ENCODE peak calls at places on chromosome 14, in four cellular contexts. O is H1, X is WTC11, R is A549. T is an unnamed sample.

GRCh38 chr14:80927385-80927989 is 14.1 kb downstream of the CEP128 start:
- DNase-seq in O (no peak), X (peak), R (no peak), T (peak)

GRCh38 chr14:101361044-101361443 is 200.3 kb upstream of the DIO3 start:
- DNase-seq in O (no peak), X (no peak), R (no peak), T (peak)

GRCh38 chr14:36874396-36875138 is 212.9 kb downstream of the PAX9 start:
- DNase-seq in O (no peak), X (no peak), R (no peak), T (no peak)

GRCh38 chr14:32366995-32367394 is 37.9 kb downstream of the AKAP6 start:
- DNase-seq in O (no peak), X (no peak), R (no peak), T (no peak)

GRCh38 chr14:19895282-19895681 is 20.3 kb downstream of the OR4K2 start:
- DNase-seq in O (no peak), X (no peak), R (no peak), T (no peak)

GRCh38 chr14:55556929-55557623 is 22.9 kb upstream of the KTN1 start:
- DNase-seq in O (no peak), X (no peak), R (no peak), T (no peak)

GRCh38 chr14:73661872-73662271 is 17.1 kb downstream of the DNAL1 start:
- DNase-seq in O (no peak), X (no peak), R (no peak), T (no peak)

GRCh38 chr14:76904740-76905569 is 78.7 kb downstream of the LRRC74A start:
- DNase-seq in O (no peak), X (no peak), R (peak), T (peak)

GRCh38 chr14:71247106-71247505 is 339.8 kb downstream of the PCNX1 start:
- DNase-seq in O (no peak), X (no peak), R (no peak), T (no peak)

GRCh38 chr14:101774814-101775213 is 13.3 kb downstream of the PPP2R5C start:
- DNase-seq in O (no peak), X (no peak), R (no peak), T (no peak)

DNA sequence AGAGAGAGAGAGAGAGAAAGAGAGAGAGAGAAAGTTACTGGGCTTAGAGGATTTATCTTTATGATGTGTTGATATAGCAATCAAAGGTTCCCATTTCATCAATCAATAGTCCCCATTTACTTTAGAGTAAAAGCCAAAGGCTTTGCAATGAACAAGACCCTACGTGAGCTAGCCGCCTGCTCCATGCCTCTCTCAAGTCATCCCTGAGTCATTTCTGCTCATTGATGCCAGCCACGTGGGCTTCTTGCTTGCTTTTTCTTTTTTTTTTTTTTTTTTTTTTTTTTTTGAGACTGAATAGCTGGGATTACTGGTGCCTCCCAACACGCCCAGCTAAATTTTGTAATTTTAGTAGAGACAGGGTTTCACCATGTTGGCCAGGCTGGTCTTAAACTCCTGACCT is 70.9 kb downstream of the GPR135 start:
- DNase-seq in O (no peak), X (no peak), R (no peak), T (no peak)
- TF ChIP-seq MAX in O (no peak), X (no peak), R (no peak), T (no peak)

GRCh38 chr14:53325176-53325806 is 172.2 kb upstream of the DDHD1 start:
- DNase-seq in O (no peak), X (no peak), R (no peak), T (peak)
- TF ChIP-seq MAX in O (no peak), X (no peak), R (no peak), T (no peak)

DNA sequence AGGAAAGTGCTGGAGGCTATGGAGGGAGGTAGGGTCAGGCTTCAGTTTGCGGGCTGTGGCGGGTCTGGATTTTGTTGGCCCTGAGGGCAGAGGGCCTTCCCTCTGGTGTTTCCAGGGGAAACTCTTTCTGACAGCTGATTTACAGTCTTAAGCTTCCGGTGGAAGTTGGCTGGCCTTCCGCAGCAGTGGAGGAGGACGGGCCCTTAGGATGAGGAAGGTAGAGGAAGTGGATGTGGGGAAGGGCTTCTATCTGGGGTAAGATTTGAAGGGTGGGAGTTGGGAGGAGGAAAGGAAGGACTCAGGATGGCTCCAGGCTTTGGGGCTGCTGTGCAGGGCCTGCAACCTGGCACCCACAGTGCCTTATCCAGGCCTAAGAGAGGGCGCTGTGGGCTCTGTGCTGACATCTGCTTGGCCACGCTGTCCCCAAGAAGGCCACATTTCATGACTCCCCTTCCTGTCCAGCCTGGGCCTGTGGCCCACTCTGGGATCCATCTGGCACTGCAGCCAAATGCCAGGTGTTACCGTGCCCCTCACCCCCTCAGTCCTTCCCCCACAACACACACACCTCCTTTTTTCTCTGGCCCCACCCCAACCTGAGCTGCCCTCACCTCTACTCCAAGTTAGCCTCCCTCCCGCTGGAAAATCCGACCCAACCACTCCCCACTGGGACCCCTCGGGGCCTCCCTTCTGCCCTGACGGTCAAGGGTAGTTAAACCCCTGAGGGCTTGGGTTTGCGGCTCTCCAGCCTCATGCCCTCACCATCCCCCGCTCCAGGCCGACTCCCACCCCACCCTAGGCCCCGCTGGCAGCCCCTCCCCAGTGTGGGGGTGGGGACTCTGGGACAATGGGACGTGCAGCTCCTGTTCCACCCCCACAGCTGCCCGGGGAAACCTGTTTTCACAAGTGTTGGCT is 7.7 kb upstream of the PPP1R13B start:
- DNase-seq in O (no peak), X (peak), R (no peak), T (no peak)
- TF ChIP-seq MAX in O (no peak), X (no peak), R (no peak), T (no peak)

GRCh38 chr14:38384746-38385145 is 128.9 kb upstream of the CLEC14A start:
- DNase-seq in O (no peak), X (no peak), R (no peak), T (no peak)
- TF ChIP-seq MAX in O (no peak), X (no peak), R (no peak), T (no peak)

GRCh38 chr14:64040044-64040443 is 187.2 kb downstream of the SYNE2 start:
- DNase-seq in O (no peak), X (no peak), R (no peak), T (no peak)
- TF ChIP-seq MAX in O (no peak), X (no peak), R (no peak), T (no peak)

DNA sequence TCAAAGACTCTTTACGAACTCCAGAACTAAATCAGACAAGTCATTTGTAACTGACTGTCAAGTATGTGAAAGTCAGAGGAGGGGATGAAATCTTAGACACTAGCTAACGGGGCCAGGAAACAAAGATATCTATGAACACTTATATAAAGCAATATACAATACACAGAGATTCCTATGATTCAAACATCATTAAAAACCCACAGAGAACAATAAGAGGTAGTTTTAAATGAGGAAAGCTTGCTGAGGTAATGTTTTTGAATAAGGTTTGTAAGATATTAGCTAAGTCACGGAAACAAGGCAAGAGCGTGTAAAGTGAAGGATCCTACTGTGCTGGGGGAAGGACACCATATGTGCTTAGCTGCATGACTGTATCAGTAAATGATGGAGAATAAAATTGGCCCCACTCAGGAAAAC is 36.7 kb downstream of the SAV1 start:
- DNase-seq in O (no peak), X (no peak), R (no peak), T (no peak)
- TF ChIP-seq MAX in O (no peak), X (no peak), R (no peak), T (no peak)

GRCh38 chr14:66330218-66330617 is 156.0 kb upstream of the CCDC196 start:
- DNase-seq in O (no peak), X (no peak), R (no peak), T (no peak)

GRCh38 chr14:66330916-66331315 is 155.3 kb upstream of the CCDC196 start:
- DNase-seq in O (no peak), X (no peak), R (no peak), T (no peak)
- TF ChIP-seq MAX in O (no peak), X (no peak), R (no peak), T (no peak)

GRCh38 chr14:89907655-89908054 is 46.9 kb downstream of the EFCAB11 start:
- DNase-seq in O (no peak), X (no peak), R (no peak), T (no peak)

GRCh38 chr14:89908712-89909450 is 45.6 kb downstream of the EFCAB11 start:
- DNase-seq in O (no peak), X (no peak), R (no peak), T (no peak)

GRCh38 chr14:89910706-89911017 is 43.9 kb downstream of the EFCAB11 start:
- DNase-seq in O (no peak), X (no peak), R (no peak), T (no peak)

GRCh38 chr14:89911018-89911919 is 43.3 kb downstream of the EFCAB11 start:
- DNase-seq in O (peak), X (peak), R (no peak), T (no peak)

DNA sequence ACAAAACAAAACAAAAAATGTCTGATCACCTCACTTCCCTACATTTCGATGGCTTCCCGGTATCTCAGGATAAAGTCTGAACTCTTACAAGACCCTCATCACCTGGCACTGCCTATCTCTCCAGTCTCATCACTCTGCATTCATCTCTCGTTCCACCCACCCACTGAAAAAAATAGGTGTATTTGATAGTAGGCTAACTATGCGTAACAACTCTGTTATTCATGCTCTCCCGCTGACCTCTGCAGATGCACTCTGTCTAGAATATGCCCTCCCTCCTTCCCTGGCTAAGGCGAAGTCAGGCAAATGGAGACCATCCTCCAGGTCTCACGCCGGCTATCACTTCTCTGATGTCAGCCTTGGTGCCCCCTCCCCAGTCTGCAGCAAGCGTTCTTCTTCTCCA is 44.9 kb downstream of the EFCAB11 start:
- DNase-seq in O (no peak), X (no peak), R (no peak), T (no peak)
- TF ChIP-seq MAX in O (no peak), X (no peak), R (no peak), T (no peak)

T was measured in NB4.